ENCODE peak calls at places on chromosome X, in seven cellular contexts. T is left lung; C is astrocyte of the spinal cord; S is astrocyte of the cerebellum; K is BE2C; Y is GM10248; P is CD8-positive, alpha-beta T cell. U is an unnamed sample.

GRCh38 chrX:148382983-148383382 is 117.4 kb upstream of the AFF2 start:
- DNase-seq in T (no peak), C (no peak), S (no peak), K (no peak), Y (no peak), P (no peak), U (no peak)

GRCh38 chrX:24117288-24117687 is 32.2 kb upstream of the ZFX start:
- DNase-seq in T (no peak), C (peak; percentile 71), S (peak; percentile 44), K (no peak), Y (no peak), P (no peak), U (no peak)

GRCh38 chrX:130523460-130524394 is 121.9 kb downstream of the RBMX2 start:
- DNase-seq in T (no peak), C (peak; percentile 11), S (no peak), K (peak; percentile 65), Y (no peak), P (no peak), U (peak; percentile 47)

GRCh38 chrX:109776986-109777385 is 43.9 kb upstream of the ACSL4 start:
- DNase-seq in T (no peak), C (no peak), S (no peak), K (no peak), Y (no peak), P (no peak), U (no peak)

GRCh38 chrX:10213716-10214115 is 56.9 kb downstream of the CLCN4 start:
- DNase-seq in T (no peak), C (no peak), S (no peak), K (no peak), Y (no peak), P (no peak), U (no peak)

GRCh38 chrX:69290327-69290726 is 125.1 kb upstream of the PJA1 start:
- DNase-seq in T (no peak), C (no peak), S (no peak), K (no peak), Y (no peak), P (no peak), U (no peak)

GRCh38 chrX:103183912-103184311 is 31.0 kb upstream of the BEX4 start:
- DNase-seq in T (no peak), C (no peak), S (no peak), K (no peak), Y (no peak), P (no peak), U (no peak)

GRCh38 chrX:154049209-154050112 is 29.8 kb upstream of the IRAK1 start:
- DNase-seq in T (no peak), C (no peak), S (no peak), K (no peak), Y (no peak), P (no peak), U (no peak)

GRCh38 chrX:8988456-8988855 is 45.5 kb downstream of the FAM9B start:
- DNase-seq in T (no peak), C (peak; percentile 9), S (no peak), K (no peak), Y (no peak), P (peak; percentile 12), U (no peak)

GRCh38 chrX:38968817-38969216 is 167.6 kb downstream of the MID1IP1 start:
- DNase-seq in T (no peak), C (no peak), S (no peak), K (no peak), Y (no peak), P (no peak), U (no peak)

GRCh38 chrX:46965125-46965758 is 53.0 kb downstream of the JADE3 start:
- DNase-seq in T (no peak), C (peak; percentile 48), S (no peak), K (no peak), Y (no peak), P (no peak), U (no peak)

GRCh38 chrX:150635952-150636351 is 57.2 kb upstream of the MTMR1 start:
- DNase-seq in T (no peak), C (peak; percentile 68), S (no peak), K (no peak), Y (peak; percentile 26), P (no peak), U (no peak)

GRCh38 chrX:2954541-2954940 is 25.4 kb upstream of the ARSD start:
- DNase-seq in T (no peak), C (no peak), S (no peak), K (no peak), Y (no peak), P (no peak), U (no peak)

GRCh38 chrX:10325606-10326005 is 168.8 kb downstream of the CLCN4 start:
- DNase-seq in T (no peak), C (peak; percentile 31), S (no peak), K (no peak), Y (no peak), P (no peak), U (no peak)

GRCh38 chrX:109590176-109590575 is 34.8 kb downstream of the KCNE5 start:
- DNase-seq in T (no peak), C (no peak), S (no peak), K (no peak), Y (no peak), P (no peak), U (no peak)

GRCh38 chrX:111168314-111168713 is 72.3 kb downstream of the PAK3 start:
- DNase-seq in T (no peak), C (no peak), S (peak; percentile 8), K (peak; percentile 36), Y (no peak), P (no peak), U (peak; percentile 2)

DNA sequence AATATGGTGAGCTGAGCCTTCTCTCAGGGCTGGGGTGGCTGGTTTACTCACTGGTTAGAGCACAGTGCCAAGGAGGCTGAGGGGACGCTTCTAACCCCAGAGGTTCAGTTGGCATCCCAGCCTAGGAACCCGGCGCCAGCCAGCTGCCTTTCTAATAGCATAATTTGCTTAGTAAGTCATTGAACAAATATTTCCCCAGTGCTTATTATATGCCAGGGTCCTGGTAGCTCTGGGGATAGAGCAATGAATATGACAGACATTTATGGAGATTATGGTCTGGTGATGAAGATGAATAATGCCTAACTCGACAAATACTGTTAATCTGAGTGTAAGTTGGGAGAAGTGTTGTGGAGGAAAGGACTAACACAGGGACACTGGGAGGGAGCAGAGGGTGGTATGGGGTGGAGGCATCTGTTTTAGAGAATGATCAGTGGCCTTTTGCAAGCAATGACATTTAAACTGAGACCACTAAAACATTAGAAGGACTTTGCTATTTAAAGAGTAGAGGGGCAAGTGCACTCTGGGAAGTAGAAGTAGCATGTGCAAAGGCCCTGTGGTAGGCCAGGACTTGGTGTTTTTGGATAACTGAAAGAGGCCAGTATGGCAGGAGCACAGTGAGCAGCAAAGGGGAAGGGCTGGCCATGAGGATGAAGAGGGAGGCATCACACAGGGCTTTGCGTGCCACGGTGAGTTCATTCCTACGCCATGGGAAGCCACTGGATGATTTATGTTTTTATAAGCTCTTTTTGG is 71.9 kb downstream of the ATG4A start:
- DNase-seq in T (no peak), C (no peak), S (no peak), K (no peak), Y (no peak), P (no peak), U (no peak)
- TF ChIP-seq CTCF in T (no peak), C (no peak), S (no peak), K (no peak), Y (no peak), P (no peak), U (no peak)

DNA sequence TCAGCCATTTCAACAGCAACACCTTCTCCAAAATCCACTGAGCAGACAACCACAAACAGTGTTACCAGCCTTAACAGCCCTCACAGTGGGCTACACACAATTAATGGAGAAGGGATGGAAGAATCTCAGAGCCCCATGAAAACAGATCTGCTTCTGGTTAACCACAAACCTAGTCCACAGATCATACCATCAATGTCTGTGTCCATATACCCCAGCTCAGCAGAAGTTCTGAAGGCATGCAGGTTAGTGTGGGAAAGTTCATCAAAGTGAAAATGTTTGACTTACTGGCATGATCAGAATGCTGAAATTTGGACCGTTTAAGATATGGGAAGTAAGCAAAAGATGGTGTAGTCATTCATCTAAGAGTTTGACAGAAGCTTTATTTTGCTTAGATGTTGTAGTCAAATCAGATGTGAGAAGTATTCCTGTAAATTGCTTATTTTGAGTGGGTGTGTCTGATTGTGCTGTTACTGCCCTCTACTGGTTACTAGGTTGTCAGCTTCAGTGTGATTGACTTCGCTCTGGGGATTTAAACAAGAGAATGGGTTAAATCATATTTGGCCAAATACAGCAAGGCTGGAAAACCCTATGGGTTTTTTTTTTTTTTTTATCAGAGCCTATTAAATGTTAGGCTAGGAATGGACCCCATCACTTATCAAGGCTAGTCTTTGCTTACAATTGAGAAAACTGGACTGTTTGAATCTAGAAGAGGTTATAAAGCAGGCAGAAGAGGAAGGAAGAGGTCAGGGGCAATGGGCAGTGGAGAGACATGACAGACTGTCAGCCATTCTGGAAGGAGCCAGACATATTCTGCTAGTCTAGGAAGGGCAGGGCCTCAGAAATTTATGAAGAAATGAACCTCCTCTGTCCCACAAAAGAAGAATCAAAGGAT is 130.3 kb downstream of the DIPK2B start:
- DNase-seq in T (no peak), C (peak; percentile 69), S (peak; percentile 47), K (peak; percentile 8), Y (peak; percentile 9), P (no peak), U (no peak)
- TF ChIP-seq CTCF in T (peak; percentile 42), C (peak; percentile 79), S (peak; percentile 80), K (peak; percentile 74), Y (peak; percentile 41), P (peak; percentile 58), U (peak; percentile 68)

GRCh38 chrX:155270969-155271368 is 6.7 kb upstream of the RAB39B start:
- DNase-seq in T (no peak), C (no peak), S (no peak), K (no peak), Y (no peak), P (no peak), U (no peak)

GRCh38 chrX:155263854-155264628 is at the start of gene RAB39B:
- DNase-seq in T (peak; percentile 83), C (peak; percentile 39), S (peak; percentile 6), K (peak; percentile 69), Y (peak; percentile 67), P (peak; percentile 68), U (peak; percentile 23)

GRCh38 chrX:155262970-155263754 is 1.1 kb downstream of the RAB39B start:
- DNase-seq in T (no peak), C (no peak), S (no peak), K (no peak), Y (no peak), P (no peak), U (no peak)

GRCh38 chrX:155266446-155266845 is 2.2 kb upstream of the RAB39B start:
- DNase-seq in T (no peak), C (no peak), S (no peak), K (no peak), Y (no peak), P (no peak), U (no peak)
- TF ChIP-seq CTCF in T (no peak), C (no peak), S (no peak), K (no peak), Y (no peak), P (no peak), U (no peak)

DNA sequence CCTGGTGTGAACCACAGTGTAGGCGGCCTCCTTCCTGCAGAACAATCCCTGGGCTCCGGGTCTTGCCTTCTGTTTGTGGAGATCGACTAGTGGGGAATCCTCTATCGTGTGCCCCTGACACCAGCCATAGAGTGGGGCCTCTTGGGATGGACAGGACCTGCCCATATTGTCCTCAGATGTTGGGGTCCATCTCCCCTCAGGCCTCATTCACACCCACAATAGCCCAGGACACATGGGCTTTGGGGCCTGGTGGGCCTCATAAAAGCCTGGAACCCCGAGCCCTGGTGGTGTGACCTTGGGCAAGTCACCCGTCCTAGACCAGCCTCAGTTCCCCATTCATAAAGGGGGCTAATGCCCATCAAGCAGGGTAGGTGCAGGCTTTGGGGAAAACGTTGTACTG is 13.2 kb upstream of the GAGE10 start:
- DNase-seq in T (no peak), C (no peak), S (no peak), K (no peak), Y (no peak), P (no peak), U (no peak)
- TF ChIP-seq CTCF in T (no peak), C (no peak), S (no peak), K (no peak), Y (no peak), P (no peak), U (no peak)

GRCh38 chrX:115679460-115679859 is 118.5 kb downstream of the PLS3 start:
- DNase-seq in T (no peak), C (peak; percentile 41), S (peak; percentile 13), K (no peak), Y (peak; percentile 18), P (no peak), U (no peak)
- TF ChIP-seq CTCF in T (no peak), C (peak; percentile 52), S (peak; percentile 45), K (peak; percentile 52), Y (no peak), P (no peak), U (peak; percentile 69)